ENCODE peak calls at places on chromosomes 1 and 21, in nine cellular contexts. G, W, Q, O, F, V, U, I and N are unnamed samples.

GRCh38 chr1:64502924-64503323 is 33.0 kb downstream of the CACHD1 start:
- DNase-seq in G (no peak), W (peak), Q (no peak), O (no peak), F (no peak), V (no peak), U (no peak), I (no peak), N (no peak)

GRCh38 chr1:73327998-73328397 is 870.0 kb downstream of the LRRIQ3 start:
- DNase-seq in G (no peak), W (no peak), Q (no peak), O (no peak), F (no peak), V (no peak), U (no peak), I (no peak), N (no peak)

GRCh38 chr1:110677526-110677925 is 2.8 kb upstream of the KCNA3 start:
- DNase-seq in G (no peak), W (peak), Q (no peak), O (no peak), F (no peak), V (no peak), U (no peak), I (no peak), N (no peak)

GRCh38 chr1:151061704-151062103 is 1.5 kb downstream of the MLLT11 start:
- DNase-seq in G (no peak), W (no peak), Q (no peak), O (no peak), F (no peak), V (no peak), U (no peak), I (no peak), N (no peak)

GRCh38 chr1:232316864-232317263 is 313.1 kb downstream of the SIPA1L2 start:
- DNase-seq in G (no peak), W (peak), Q (no peak), O (no peak), F (no peak), V (no peak), U (no peak), I (no peak), N (no peak)

GRCh38 chr1:21605012-21605715 is 64.0 kb downstream of the RAP1GAP start:
- DNase-seq in G (no peak), W (no peak), Q (no peak), O (no peak), F (no peak), V (no peak), U (no peak), I (no peak), N (no peak)

GRCh38 chr1:82565546-82565945 is 764.8 kb downstream of the ADGRL2 start:
- DNase-seq in G (peak), W (peak), Q (no peak), O (no peak), F (no peak), V (no peak), U (no peak), I (no peak), N (peak)

GRCh38 chr1:31064115-31064514 is 1.4 kb downstream of the PUM1 start:
- DNase-seq in G (no peak), W (peak), Q (no peak), O (no peak), F (no peak), V (no peak), U (no peak), I (no peak), N (no peak)

GRCh38 chr1:205934788-205935187 is 8.5 kb downstream of the SLC26A9 start:
- DNase-seq in G (no peak), W (no peak), Q (no peak), O (no peak), F (no peak), V (no peak), U (no peak), I (no peak), N (no peak)

GRCh38 chr1:200323856-200324400 is 85.9 kb downstream of the ZNF281 start:
- DNase-seq in G (no peak), W (peak), Q (no peak), O (no peak), F (no peak), V (no peak), U (no peak), I (no peak), N (peak)

GRCh38 chr21:36966066-36966845 is at the start of gene HLCS:
- DNase-seq in G (no peak), W (peak), Q (peak), O (peak), F (peak), V (peak), U (peak), I (peak), N (peak)

GRCh38 chr1:183761871-183762270 is 43.0 kb upstream of the RGL1 start:
- DNase-seq in G (peak), W (peak), Q (no peak), O (no peak), F (no peak), V (no peak), U (no peak), I (no peak), N (no peak)

GRCh38 chr21:45504021-45504515 is 38.2 kb downstream of the SLC19A1 start:
- DNase-seq in G (no peak), W (no peak), Q (no peak), O (peak), F (no peak), V (peak), U (no peak), I (no peak), N (no peak)

GRCh38 chr1:180672105-180672504 is 40.3 kb downstream of the XPR1 start:
- DNase-seq in G (no peak), W (no peak), Q (no peak), O (no peak), F (no peak), V (no peak), U (no peak), I (no peak), N (no peak)

GRCh38 chr1:212229654-212230053 is 55.6 kb upstream of the PPP2R5A start:
- DNase-seq in G (no peak), W (no peak), Q (no peak), O (no peak), F (no peak), V (no peak), U (no peak), I (no peak), N (peak)